ENCODE peak calls at places on chromosomes 11 and 22, in four cellular contexts. A is progenitor cell of endocrine pancreas, V is uterus, U is OCI-LY7. P is an unnamed sample.

GRCh38 chr11:115112779-115113178 is 391.4 kb downstream of the CADM1 start:
- DNase-seq in A (no peak), V (no peak), U (no peak), P (no peak)

GRCh38 chr11:118846181-118846946 is 37.3 kb upstream of the CXCR5 start:
- DNase-seq in A (no peak), V (no peak), U (no peak), P (no peak)

GRCh38 chr11:35711173-35711910 is 48.8 kb downstream of the TRIM44 start:
- DNase-seq in A (no peak), V (no peak), U (no peak), P (no peak)

GRCh38 chr11:70471254-70471653 is 72.9 kb downstream of the CTTN start:
- DNase-seq in A (no peak), V (no peak), U (peak; percentile 47), P (no peak)

GRCh38 chr22:29031236-29031982 is 30.2 kb downstream of the C22orf31 start:
- DNase-seq in A (no peak), V (peak; percentile 65), U (no peak), P (no peak)

GRCh38 chr11:97364047-97364446 is 974.2 kb downstream of the JRKL start:
- DNase-seq in A (no peak), V (no peak), U (no peak), P (no peak)

GRCh38 chr11:126336646-126337045 is 18.8 kb upstream of the ST3GAL4 start:
- DNase-seq in A (no peak), V (no peak), U (no peak), P (no peak)

GRCh38 chr22:42769574-42770447 is 49.1 kb upstream of the A4GALT start:
- DNase-seq in A (no peak), V (peak; percentile 79), U (peak; percentile 74), P (peak; percentile 62)

GRCh38 chr11:86069408-86070086 is 663 bp upstream of the PICALM start:
- DNase-seq in A (no peak), V (peak; percentile 23), U (peak; percentile 53), P (no peak)

GRCh38 chr11:33721291-33721840 is 14.9 kb downstream of the CD59 start:
- DNase-seq in A (no peak), V (no peak), U (no peak), P (no peak)

GRCh38 chr22:45096256-45096907 is 67.3 kb upstream of the NUP50 start:
- DNase-seq in A (peak; percentile 54), V (peak; percentile 34), U (peak; percentile 61), P (no peak)

GRCh38 chr11:86954288-86955110 is 696 bp downstream of the FZD4 start:
- DNase-seq in A (no peak), V (peak; percentile 46), U (no peak), P (no peak)

GRCh38 chr22:33000342-33001280 is 57.6 kb downstream of the SYN3 start:
- DNase-seq in A (peak; percentile 63), V (peak; percentile 71), U (peak; percentile 73), P (peak; percentile 33)

GRCh38 chr11:128956401-128957203 is 13.9 kb upstream of the TP53AIP1 start:
- DNase-seq in A (no peak), V (no peak), U (peak; percentile 65), P (no peak)

GRCh38 chr11:19951558-19952083 is 208.7 kb downstream of the DBX1 start:
- DNase-seq in A (no peak), V (no peak), U (peak; percentile 58), P (no peak)

GRCh38 chr11:102930451-102930850 is 25.1 kb downstream of the MMP13 start:
- DNase-seq in A (no peak), V (no peak), U (no peak), P (no peak)

GRCh38 chr11:129457321-129457720 is 81.7 kb downstream of the BARX2 start:
- DNase-seq in A (no peak), V (no peak), U (no peak), P (no peak)

GRCh38 chr11:73760680-73761402 is at the start of gene RAB6A:
- DNase-seq in A (peak; percentile 99), V (peak; percentile 100), U (peak; percentile 100), P (peak; percentile 97)
- TF ChIP-seq CTCF in A (no peak), V (peak; percentile 84), U (peak; percentile 53), P (no peak)

GRCh38 chr11:104529916-104530315 is 366.0 kb upstream of the PDGFD start:
- DNase-seq in A (no peak), V (no peak), U (no peak), P (no peak)
- TF ChIP-seq CTCF in A (no peak), V (no peak), U (no peak), P (no peak)

DNA sequence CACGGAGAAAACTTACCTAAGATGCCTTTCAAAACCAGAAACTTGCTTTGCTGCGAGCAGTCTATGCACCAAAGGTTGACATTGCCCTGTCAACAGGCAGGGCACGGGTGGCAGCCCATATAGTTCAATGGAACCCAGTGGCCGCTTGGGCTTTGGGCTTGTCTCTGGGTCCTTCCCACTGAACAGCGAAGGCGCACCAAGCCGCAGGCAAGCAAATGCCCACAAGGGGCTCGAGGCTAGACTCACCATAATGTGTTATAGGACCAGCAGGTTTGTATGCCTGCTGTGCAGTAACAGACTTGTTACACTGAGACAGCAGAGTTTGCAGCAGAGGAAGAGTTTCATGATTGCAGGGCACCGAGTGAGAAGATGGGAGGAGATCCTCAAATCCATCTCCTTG is 20.3 kb downstream of the CLDN5 start:
- DNase-seq in A (no peak), V (no peak), U (no peak), P (no peak)
- TF ChIP-seq CTCF in A (peak; percentile 11), V (no peak), U (no peak), P (no peak)

GRCh38 chr11:26134053-26134452 is 197.9 kb upstream of the ANO3 start:
- DNase-seq in A (no peak), V (no peak), U (peak; percentile 27), P (no peak)
- TF ChIP-seq CTCF in A (no peak), V (no peak), U (peak; percentile 65), P (no peak)

GRCh38 chr22:24091551-24092420 is 80.7 kb downstream of the CABIN1 start:
- DNase-seq in A (no peak), V (no peak), U (no peak), P (no peak)
- TF ChIP-seq CTCF in A (no peak), V (no peak), U (no peak), P (no peak)

GRCh38 chr11:15035283-15035682 is 38.1 kb upstream of the CALCB start:
- DNase-seq in A (no peak), V (no peak), U (no peak), P (no peak)

GRCh38 chr11:15034687-15035267 is 38.6 kb upstream of the CALCB start:
- DNase-seq in A (no peak), V (no peak), U (no peak), P (no peak)

GRCh38 chr11:15038963-15039362 is 34.4 kb upstream of the CALCB start:
- DNase-seq in A (no peak), V (no peak), U (peak; percentile 3), P (no peak)
- TF ChIP-seq CTCF in A (no peak), V (no peak), U (peak; percentile 41), P (no peak)

DNA sequence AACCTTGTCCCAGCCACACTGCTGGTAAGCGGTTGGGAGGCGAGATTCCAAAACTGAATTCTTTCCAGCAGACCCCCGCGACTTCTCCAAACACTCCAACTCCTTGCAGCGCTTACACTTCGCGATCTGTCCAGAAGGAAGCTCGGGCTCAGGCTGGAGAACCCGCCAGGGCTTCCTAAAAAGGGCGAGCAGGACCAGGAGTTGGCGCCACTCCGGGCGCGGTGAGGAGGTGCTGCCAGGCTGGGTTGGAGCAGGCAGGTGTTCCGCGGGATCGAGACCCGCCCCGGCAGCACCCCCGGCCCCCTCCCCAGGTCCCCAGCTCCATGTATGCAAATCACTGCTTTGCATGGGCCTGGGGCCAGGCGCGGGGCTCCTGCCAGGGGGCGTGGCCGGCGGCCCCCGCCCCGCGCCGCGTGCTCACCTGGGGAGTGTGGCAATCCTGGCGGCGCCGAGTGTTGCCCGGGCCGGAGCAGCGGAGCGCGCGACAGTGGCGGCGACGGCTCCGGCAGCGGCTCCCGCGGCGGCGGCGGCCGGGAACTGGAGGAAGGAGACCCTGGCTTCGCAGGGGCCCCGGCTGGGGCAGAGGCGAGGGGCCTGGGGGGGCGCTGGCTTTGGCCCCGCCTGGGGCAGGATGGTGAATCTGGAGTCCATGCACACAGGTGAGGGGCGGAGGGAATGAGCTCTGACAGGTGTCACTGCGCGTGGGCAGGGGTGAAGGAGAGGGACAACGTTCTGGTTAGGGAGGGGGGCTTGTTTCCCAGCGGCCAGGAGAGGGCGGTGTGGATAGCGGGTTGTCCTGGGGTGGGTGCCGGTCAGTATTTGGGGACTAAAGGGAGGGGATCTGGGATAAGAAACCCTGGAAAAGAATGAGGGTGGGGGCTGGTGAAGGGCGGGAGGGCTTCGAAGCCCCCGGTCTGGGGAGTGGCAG is at the start of gene POU2F3:
- DNase-seq in A (no peak), V (no peak), U (no peak), P (no peak)
- TF ChIP-seq CTCF in A (peak; percentile 21), V (no peak), U (peak; percentile 26), P (no peak)

GRCh38 chr11:75239551-75240290 is 853 bp upstream of the TPBGL start:
- DNase-seq in A (no peak), V (no peak), U (no peak), P (no peak)
- TF ChIP-seq CTCF in A (no peak), V (no peak), U (no peak), P (no peak)

GRCh38 chr11:77208535-77208934 is 80.5 kb downstream of the MYO7A start:
- DNase-seq in A (no peak), V (no peak), U (no peak), P (no peak)

GRCh38 chr11:77207019-77207485 is 79.0 kb downstream of the MYO7A start:
- DNase-seq in A (no peak), V (no peak), U (no peak), P (peak; percentile 10)

GRCh38 chr11:77209663-77210062 is 81.6 kb downstream of the MYO7A start:
- DNase-seq in A (no peak), V (no peak), U (no peak), P (no peak)

GRCh38 chr11:77206264-77207018 is 78.4 kb downstream of the MYO7A start:
- DNase-seq in A (no peak), V (no peak), U (no peak), P (peak; percentile 10)

GRCh38 chr11:77207618-77208313 is 79.7 kb downstream of the MYO7A start:
- DNase-seq in A (no peak), V (no peak), U (no peak), P (no peak)
- TF ChIP-seq CTCF in A (no peak), V (no peak), U (no peak), P (no peak)

P was measured in activated B cell treated with CpG ODN at 0.5 μM for 24 hours.